ENCODE peak calls at places on chromosomes 2 and 18, in seven cellular contexts. E, F, T, X, I, P and U are unnamed samples.

GRCh38 chr2:171509945-171510731 is 12.1 kb upstream of the CYBRD1 start:
- DNase-seq in F (no peak), I (no peak), X (no peak), T (no peak), P (no peak), E (no peak), U (no peak)

GRCh38 chr2:66212749-66213148 is 222.2 kb upstream of the MEIS1 start:
- DNase-seq in E (no peak), X (no peak), I (no peak), T (peak), P (no peak), F (no peak), U (no peak)

GRCh38 chr18:9173770-9174233 is 37.2 kb downstream of the ANKRD12 start:
- DNase-seq in P (no peak), E (no peak), F (no peak), I (no peak), X (no peak), T (no peak), U (no peak)

GRCh38 chr2:15748736-15749323 is 157.2 kb downstream of the DDX1 start:
- DNase-seq in T (no peak), I (no peak), P (peak), E (no peak), X (no peak), F (no peak), U (no peak)

GRCh38 chr2:236691799-236692167 is 122.2 kb downstream of the ACKR3 start:
- DNase-seq in I (no peak), X (no peak), T (no peak), F (no peak), P (no peak), E (no peak), U (no peak)

GRCh38 chr2:218832081-218832480 is 478 bp upstream of the PRKAG3 start:
- DNase-seq in I (no peak), T (no peak), P (no peak), F (no peak), X (no peak), E (no peak), U (no peak)

GRCh38 chr2:125125902-125126301 is 1100.8 kb downstream of the CNTNAP5 start:
- DNase-seq in F (no peak), X (no peak), I (no peak), P (no peak), T (no peak), E (no peak), U (no peak)

GRCh38 chr2:19059076-19059475 is 299.3 kb downstream of the OSR1 start:
- DNase-seq in T (peak), E (peak), P (no peak), X (no peak), I (no peak), F (no peak), U (no peak)

GRCh38 chr18:22108674-22109073 is 60.7 kb upstream of the GATA6 start:
- DNase-seq in E (no peak), P (peak), I (no peak), X (no peak), F (no peak), T (no peak), U (no peak)

GRCh38 chr2:19574788-19575260 is 216.4 kb upstream of the OSR1 start:
- DNase-seq in E (no peak), I (peak), T (no peak), F (no peak), P (no peak), X (peak), U (no peak)

GRCh38 chr2:147182260-147182659 is 662.6 kb upstream of the ACVR2A start:
- DNase-seq in E (no peak), I (no peak), X (no peak), T (no peak), F (no peak), P (no peak), U (no peak)

GRCh38 chr2:87403893-87404175 is 344.1 kb upstream of the PLGLB2 start:
- DNase-seq in F (peak), P (no peak), I (no peak), T (peak), E (no peak), X (no peak), U (no peak)

GRCh38 chr2:17625446-17625845 is 85.0 kb downstream of the VSNL1 start:
- DNase-seq in E (no peak), P (no peak), T (no peak), F (no peak), I (no peak), X (no peak), U (no peak)

GRCh38 chr2:44941551-44942234 is at the start of gene SIX3:
- DNase-seq in X (no peak), T (no peak), P (no peak), F (no peak), I (no peak), E (no peak), U (no peak)
- H3K4me3 ChIP-seq in X (peak), T (peak), P (no peak), F (peak), I (peak), E (no peak), U (peak)

GRCh38 chr2:69742170-69742952 is 427 bp downstream of the ANXA4 start:
- DNase-seq in T (peak), P (no peak), I (no peak), F (no peak), E (no peak), X (no peak), U (no peak)
- TF ChIP-seq POLR2A in T (no peak), P (no peak), I (no peak), F (no peak), E (no peak), X (no peak), U (no peak)

GRCh38 chr2:64250751-64251405 is 106.7 kb upstream of the PELI1 start:
- DNase-seq in T (no peak), E (no peak), X (no peak), I (no peak), F (no peak), P (no peak), U (no peak)
- H3K4me3 ChIP-seq in T (no peak), E (no peak), X (no peak), I (no peak), F (no peak), P (no peak), U (no peak)

DNA sequence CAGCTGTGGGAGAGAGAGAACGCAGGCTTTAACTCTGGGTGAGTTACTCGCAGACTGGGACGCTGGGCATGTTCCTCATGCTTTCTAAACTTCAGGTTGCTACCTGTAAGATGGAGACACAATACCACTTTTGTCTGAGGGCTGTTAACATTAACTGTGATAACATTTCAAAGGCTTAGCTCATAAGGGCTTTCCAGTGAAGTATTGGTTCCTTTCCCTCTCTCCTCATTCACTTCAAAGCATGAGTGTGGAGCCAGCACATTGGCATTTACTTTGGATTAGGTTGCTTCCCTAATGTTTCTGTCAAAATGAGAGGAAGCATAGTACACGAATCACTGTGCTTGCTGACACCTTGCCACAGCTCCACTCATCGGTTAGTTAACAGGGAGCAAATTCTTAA is 30.2 kb downstream of the INSIG2 start:
- DNase-seq in P (peak), E (peak), I (no peak), T (no peak), X (no peak), F (no peak), U (no peak)
- TF ChIP-seq POLR2A in P (no peak), E (no peak), I (no peak), T (no peak), X (no peak), F (no peak), U (no peak)

DNA sequence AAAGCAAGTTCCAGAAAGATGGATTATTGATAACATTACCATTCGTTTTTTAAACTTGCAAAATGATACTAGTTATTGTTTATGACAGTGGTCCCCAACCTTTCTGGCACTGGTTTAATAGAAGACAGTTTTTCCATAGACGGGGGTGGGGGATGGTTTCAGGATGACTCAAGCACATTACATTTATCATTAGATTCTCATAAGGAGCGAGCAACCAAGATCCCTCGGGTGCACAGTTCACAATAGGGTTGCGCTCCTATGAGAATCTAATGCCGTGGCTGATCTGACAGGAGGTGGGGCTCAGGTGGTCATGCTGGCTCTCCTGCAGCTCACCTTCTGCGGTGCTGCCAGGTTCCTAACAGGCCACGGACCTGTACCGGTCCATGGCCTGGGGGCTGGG is 86.2 kb downstream of the BCL2 start:
- DNase-seq in F (no peak), X (no peak), I (no peak), T (no peak), E (no peak), P (no peak), U (no peak)
- H3K4me3 ChIP-seq in F (no peak), X (no peak), I (no peak), T (no peak), E (no peak), P (no peak), U (no peak)

GRCh38 chr2:190982263-190983034 is 31.5 kb downstream of the STAT1 start:
- DNase-seq in E (no peak), I (no peak), P (no peak), F (no peak), X (no peak), T (no peak), U (no peak)

GRCh38 chr2:190986221-190986953 is 27.6 kb downstream of the STAT1 start:
- DNase-seq in P (no peak), X (no peak), T (no peak), F (no peak), E (no peak), I (no peak), U (no peak)

GRCh38 chr2:190987116-190987515 is 26.9 kb downstream of the STAT1 start:
- DNase-seq in X (no peak), T (no peak), P (no peak), I (no peak), F (no peak), E (no peak), U (no peak)

GRCh38 chr2:190981733-190982132 is 32.2 kb downstream of the STAT1 start:
- DNase-seq in E (no peak), F (no peak), X (no peak), P (no peak), I (no peak), T (no peak), U (no peak)

DNA sequence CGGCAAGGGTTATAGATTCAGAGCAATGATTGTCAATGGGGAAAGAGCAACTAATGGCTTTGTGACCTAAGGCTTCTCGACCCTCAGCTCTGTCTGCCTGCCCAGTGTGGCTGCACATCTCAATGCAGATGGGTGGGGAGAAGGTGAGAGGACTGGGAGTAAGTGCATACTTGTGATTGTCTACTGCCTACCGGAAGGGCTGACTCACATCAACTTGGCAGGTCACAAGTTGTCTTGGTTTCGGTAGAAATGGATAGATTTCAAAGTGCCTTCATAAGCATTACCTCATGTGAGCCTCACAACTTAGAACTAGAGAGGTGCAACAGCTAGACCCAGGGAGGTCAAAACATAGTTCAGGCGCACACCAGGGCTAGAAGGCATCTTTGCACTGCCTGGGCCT is 29.4 kb downstream of the STAT1 start:
- DNase-seq in T (no peak), F (no peak), P (no peak), X (no peak), E (no peak), I (no peak), U (no peak)
- TF ChIP-seq POLR2A in T (no peak), F (no peak), P (no peak), X (no peak), E (no peak), I (no peak), U (no peak)

GRCh38 chr18:58639237-58639636 is 10.3 kb upstream of the ALPK2 start:
- DNase-seq in E (no peak), F (no peak), I (no peak), X (no peak), P (no peak), T (no peak), U (no peak)

GRCh38 chr18:58640428-58640805 is 11.5 kb upstream of the ALPK2 start:
- DNase-seq in F (no peak), P (no peak), E (no peak), T (no peak), X (no peak), I (no peak), U (no peak)

GRCh38 chr18:58639751-58640427 is 11.0 kb upstream of the ALPK2 start:
- DNase-seq in T (no peak), F (no peak), E (no peak), I (no peak), X (no peak), P (no peak), U (no peak)

GRCh38 chr18:58638446-58638845 is 9.6 kb upstream of the ALPK2 start:
- DNase-seq in I (no peak), P (no peak), E (no peak), X (no peak), T (no peak), F (no peak), U (no peak)

DNA sequence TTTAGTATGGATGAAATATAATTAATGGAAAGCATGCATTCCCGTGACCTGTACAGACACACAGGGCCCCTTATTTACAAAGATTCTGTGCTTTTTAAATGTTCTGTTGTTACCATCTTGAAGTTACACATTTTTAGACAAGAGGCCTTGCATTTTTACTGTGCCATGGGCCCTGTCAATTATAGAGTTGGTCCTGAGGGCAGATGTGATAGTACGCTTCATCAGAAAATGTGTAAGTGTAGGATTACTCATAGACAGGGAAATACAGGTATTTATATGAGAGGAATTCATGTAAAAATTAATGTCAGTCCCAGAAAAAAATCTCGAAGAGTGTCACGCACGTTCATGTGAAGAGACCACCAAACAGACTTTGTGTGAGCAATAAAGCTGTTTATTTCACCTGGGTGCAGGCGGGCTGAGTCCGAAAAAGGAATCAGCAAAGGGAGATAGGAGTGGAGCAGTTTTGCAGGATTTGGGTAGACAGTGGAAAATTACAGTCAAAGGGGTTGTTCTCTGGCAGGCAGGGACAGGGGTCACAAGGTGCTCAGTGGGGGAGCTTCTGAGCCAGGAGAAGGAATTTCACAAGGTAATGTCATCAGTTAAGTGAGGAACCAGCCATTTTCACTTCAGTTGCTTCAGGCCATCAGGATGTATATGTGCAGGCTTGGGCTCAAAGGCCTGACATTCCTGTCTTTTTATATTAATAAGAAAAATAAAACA is 12.2 kb upstream of the ALPK2 start:
- DNase-seq in I (no peak), T (no peak), E (no peak), X (no peak), F (no peak), P (no peak), U (no peak)
- H3K4me3 ChIP-seq in I (no peak), T (no peak), E (no peak), X (no peak), F (no peak), P (no peak), U (no peak)

DNA sequence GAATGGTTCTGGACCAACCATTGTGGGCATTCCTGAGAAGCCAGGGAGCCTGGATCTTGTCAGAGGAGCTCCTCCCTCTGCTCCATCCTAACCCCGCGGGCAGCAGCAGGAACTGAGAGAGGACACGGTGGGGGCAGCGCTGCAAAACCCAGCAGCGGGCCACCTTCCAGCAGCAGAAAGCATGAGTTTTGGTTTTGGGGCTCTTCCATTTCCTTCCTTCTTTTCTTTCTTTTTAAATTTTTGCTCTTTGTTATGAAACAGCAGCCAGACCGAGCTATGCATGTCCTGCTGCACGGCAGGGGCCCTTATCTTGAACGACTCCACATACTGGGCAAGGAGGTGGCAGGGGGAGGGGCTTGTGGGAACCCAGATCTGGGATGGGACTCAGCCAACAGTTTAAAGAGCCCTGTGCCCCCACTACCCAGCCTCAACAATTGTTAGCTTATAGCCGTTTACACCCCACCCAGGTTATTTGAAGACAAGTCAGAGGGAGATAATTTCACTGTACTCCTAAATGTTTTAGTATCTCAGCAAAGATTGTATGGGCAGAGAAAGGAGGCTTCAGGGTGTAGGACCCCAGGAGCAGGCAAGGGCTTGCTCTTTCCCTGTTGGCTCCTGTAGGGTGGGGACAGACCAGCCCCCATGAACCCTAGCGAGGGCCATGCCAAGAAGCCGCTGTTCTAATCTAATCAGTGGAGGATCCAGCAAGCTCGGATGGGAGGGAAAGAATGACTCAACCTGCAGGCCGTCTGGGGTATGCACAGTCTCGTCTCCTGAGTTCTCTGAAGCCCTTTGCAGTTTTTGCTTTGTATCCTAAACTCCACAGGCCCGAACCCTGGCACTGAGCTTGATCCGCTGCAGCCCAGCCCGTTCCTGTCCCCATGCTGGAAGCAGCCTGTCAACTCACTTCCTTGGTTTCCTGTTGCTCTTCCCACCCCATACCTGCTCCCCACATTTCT is 75.3 kb downstream of the LRRFIP1 start:
- DNase-seq in X (peak), E (peak), I (peak), T (no peak), F (no peak), P (no peak), U (no peak)
- TF ChIP-seq POLR2A in X (no peak), E (no peak), I (no peak), T (no peak), F (no peak), P (no peak), U (no peak)

DNA sequence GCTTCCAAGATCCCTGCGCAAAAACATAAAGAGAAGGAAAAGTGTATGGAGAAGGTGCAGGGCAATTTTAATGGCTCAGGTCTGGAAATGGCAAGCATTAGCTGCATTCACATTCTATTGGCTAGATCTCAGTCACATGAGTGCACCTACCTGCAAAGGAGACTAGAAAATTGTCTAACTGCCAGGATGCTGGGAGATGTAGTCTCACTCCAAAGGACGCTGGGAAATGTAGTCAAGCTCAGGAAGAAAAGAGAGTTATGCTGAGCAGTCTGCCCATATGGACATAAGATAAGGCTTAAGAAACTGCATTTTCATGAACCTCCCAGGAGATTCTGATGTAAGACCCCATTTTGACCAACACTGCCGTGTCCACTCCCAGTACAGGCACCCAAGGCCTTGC is 9.5 kb upstream of the KLHL29 start:
- DNase-seq in X (no peak), P (no peak), I (no peak), E (no peak), T (no peak), F (no peak), U (no peak)
- H3K4me3 ChIP-seq in X (no peak), P (no peak), I (no peak), E (no peak), T (no peak), F (no peak), U (no peak)